ENCODE peak calls at places on chromosomes 5 and 9, in eight cellular contexts. K, T, G, X, N, E, B and L are unnamed samples. For H3K27me3, the result is how much of the 10 kb centered on the place peaks cover.

GRCh38 chr9:126678989-126679388 is 65.3 kb downstream of the LMX1B start:
- DNase-seq in X (no peak), K (no peak), G (no peak), T (no peak), N (no peak), E (no peak), B (no peak), L (no peak)

GRCh38 chr9:6237267-6237666 is 21.7 kb downstream of the IL33 start:
- DNase-seq in G (no peak), X (no peak), E (no peak), T (no peak), B (no peak), K (no peak), N (no peak), L (no peak)

GRCh38 chr9:124886866-124887492 is 25.0 kb downstream of the ARPC5L start:
- DNase-seq in B (no peak), K (no peak), T (no peak), E (no peak), N (no peak), X (no peak), G (no peak), L (no peak)

GRCh38 chr5:41122459-41122858 is 51.3 kb upstream of the MROH2B start:
- DNase-seq in N (no peak), T (no peak), G (no peak), X (no peak), E (no peak), K (no peak), B (peak), L (no peak)

GRCh38 chr5:472076-472655 is 29.2 kb downstream of the EXOC3 start:
- DNase-seq in E (no peak), K (no peak), B (no peak), T (peak), N (peak), G (no peak), X (peak), L (no peak)

GRCh38 chr9:100595391-100596199 is 17.7 kb downstream of the CAVIN4 start:
- DNase-seq in N (peak), X (no peak), B (peak), G (peak), K (no peak), T (peak), E (no peak), L (no peak)

GRCh38 chr9:79060726-79061125 is 511.0 kb upstream of the TLE4 start:
- DNase-seq in B (no peak), E (no peak), K (no peak), G (peak), X (no peak), N (no peak), T (peak), L (no peak)

GRCh38 chr9:104927912-104928740 is at the start of gene ABCA1:
- DNase-seq in G (peak), B (peak), T (peak), N (peak), K (no peak), X (peak), E (peak), L (peak)

GRCh38 chr5:6829150-6829784 is 116.0 kb downstream of the TENT4A start:
- DNase-seq in G (no peak), N (no peak), B (no peak), T (no peak), X (no peak), E (no peak), K (no peak), L (no peak)

GRCh38 chr5:110048508-110048907 is 358.8 kb downstream of the MAN2A1 start:
- DNase-seq in X (no peak), B (no peak), T (no peak), E (no peak), K (no peak), N (no peak), G (no peak), L (no peak)

GRCh38 chr5:170681013-170681433 is 102.5 kb upstream of the GABRP start:
- DNase-seq in N (peak), X (no peak), K (no peak), E (peak), G (peak), B (no peak), T (peak), L (no peak)

GRCh38 chr9:94916956-94917355 is 190.5 kb downstream of the AOPEP start:
- DNase-seq in E (no peak), T (no peak), G (no peak), X (no peak), K (no peak), N (no peak), B (no peak), L (no peak)

GRCh38 chr9:94920439-94920951 is 194.0 kb downstream of the AOPEP start:
- DNase-seq in B (no peak), N (no peak), X (peak), T (peak), G (peak), E (peak), K (no peak), L (peak)

GRCh38 chr9:94915476-94916450 is 189.3 kb downstream of the AOPEP start:
- DNase-seq in K (no peak), X (no peak), G (no peak), B (no peak), N (no peak), T (no peak), E (no peak), L (no peak)

GRCh38 chr9:94919376-94920098 is 193.0 kb downstream of the AOPEP start:
- DNase-seq in K (no peak), X (peak), N (no peak), B (no peak), E (no peak), T (peak), G (peak), L (peak)

DNA sequence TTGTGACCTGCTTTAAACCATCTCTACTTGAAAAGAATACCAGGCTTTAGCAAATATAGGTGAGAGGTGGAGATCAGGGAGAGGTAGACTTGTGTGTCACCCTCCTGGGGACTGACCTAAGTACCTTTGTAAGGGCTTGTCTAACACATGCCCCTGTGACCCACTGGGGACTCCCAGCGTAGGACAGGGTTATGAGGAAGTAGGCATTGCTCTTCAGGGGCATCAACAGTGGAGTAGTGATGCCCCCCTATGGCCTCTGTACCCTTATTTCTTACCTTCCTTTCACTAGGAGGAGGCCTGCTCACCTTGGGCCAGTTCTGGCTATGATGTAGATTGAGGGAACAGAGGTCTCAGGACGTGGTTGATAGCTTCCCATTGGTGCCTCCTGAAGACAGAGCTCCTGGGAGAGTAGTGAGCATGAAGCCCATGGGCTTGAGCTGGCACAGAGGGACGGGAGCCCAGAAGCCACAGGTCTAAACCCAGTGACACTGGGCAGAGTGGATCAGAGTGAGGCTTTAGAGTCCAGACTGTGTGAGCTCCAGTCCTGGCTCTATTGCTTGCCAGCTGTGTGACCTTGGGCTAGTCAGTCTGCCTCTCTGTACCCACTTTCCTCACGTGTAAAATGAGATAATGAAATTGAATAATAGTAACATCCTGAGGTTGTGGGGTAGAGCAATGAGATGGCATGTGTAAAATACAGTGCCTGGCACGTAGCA is 191.7 kb downstream of the AOPEP start:
- DNase-seq in N (no peak), G (no peak), X (no peak), E (no peak), B (peak), K (no peak), T (no peak), L (no peak)
- H3K27ac ChIP-seq in N (no peak), G (no peak), X (no peak), E (no peak), B (no peak), K (peak), T (no peak), L (no peak)

GRCh38 chr5:58279259-58279658 is 180.6 kb downstream of the PLK2 start:
- DNase-seq in X (no peak), B (no peak), E (no peak), N (no peak), G (no peak), T (no peak), K (no peak), L (no peak)
- H3K4me3 ChIP-seq in X (no peak), B (no peak), E (no peak), N (no peak), G (no peak), T (no peak), K (no peak), L (no peak)

GRCh38 chr5:50445281-50445949 is 4.3 kb upstream of the EMB start:
- DNase-seq in X (no peak), G (no peak), B (peak), T (no peak), E (no peak), K (no peak), N (no peak), L (no peak)

GRCh38 chr5:50447228-50447627 is 6.1 kb upstream of the EMB start:
- DNase-seq in N (no peak), K (no peak), E (no peak), G (no peak), B (peak), T (no peak), X (no peak), L (no peak)

GRCh38 chr5:50447940-50448339 is 6.9 kb upstream of the EMB start:
- DNase-seq in G (no peak), E (no peak), N (no peak), X (no peak), B (no peak), T (no peak), K (no peak), L (no peak)
- H3K27me3 ChIP-seq in G (under half), E (under half), N (under half), X (under half), B (under half), T (under half), K (under half), L (under half)

GRCh38 chr9:75087824-75088645 is at the start of the genes NMRK1 and OSTF1:
- DNase-seq in T (peak), X (peak), B (peak), K (no peak), N (peak), E (peak), G (peak), L (peak)
- H3K27ac ChIP-seq in T (peak), X (peak), B (peak), K (peak), N (peak), E (peak), G (peak), L (peak)

DNA sequence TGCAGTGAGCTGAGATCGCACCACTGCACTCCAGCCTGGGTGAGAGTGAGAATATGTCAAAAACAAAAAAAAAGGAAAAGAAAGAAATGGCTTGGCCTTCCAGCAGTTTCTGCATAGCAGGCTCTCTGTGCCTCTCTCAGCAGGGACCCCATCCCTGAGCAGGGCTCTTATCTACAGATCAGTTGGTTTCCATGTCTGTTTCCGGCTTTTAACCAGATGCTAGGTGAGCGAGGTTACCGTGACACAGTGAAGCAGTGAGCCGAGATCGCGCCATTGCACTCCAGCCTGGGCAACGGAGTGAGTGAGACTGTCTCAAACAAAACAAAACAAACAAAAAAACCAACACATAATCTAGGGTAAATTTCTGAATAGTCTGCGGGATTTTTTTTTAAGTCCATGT is 51.4 kb downstream of the COL5A1 start:
- DNase-seq in T (no peak), E (no peak), B (no peak), G (no peak), K (no peak), X (no peak), N (no peak), L (no peak)
- H3K4me3 ChIP-seq in T (no peak), E (no peak), B (no peak), G (no peak), K (no peak), X (no peak), N (no peak), L (no peak)

GRCh38 chr5:135547590-135548254 is 12.0 kb upstream of the NEUROG1 start:
- DNase-seq in G (no peak), B (no peak), N (no peak), T (no peak), K (no peak), E (no peak), X (no peak), L (no peak)

GRCh38 chr5:135553688-135554462 is 18.1 kb upstream of the NEUROG1 start:
- DNase-seq in X (no peak), N (peak), G (peak), K (no peak), B (no peak), T (peak), E (no peak), L (no peak)

GRCh38 chr5:135555530-135555929 is 19.8 kb upstream of the NEUROG1 start:
- DNase-seq in T (no peak), B (no peak), N (no peak), K (no peak), G (no peak), X (no peak), E (no peak), L (no peak)

GRCh38 chr5:135549413-135549812 is 13.6 kb upstream of the NEUROG1 start:
- DNase-seq in T (no peak), K (no peak), N (no peak), E (no peak), B (no peak), X (no peak), G (no peak), L (no peak)

GRCh38 chr5:135551593-135552447 is 16.1 kb upstream of the NEUROG1 start:
- DNase-seq in G (peak), T (peak), B (peak), E (peak), K (peak), N (peak), X (peak), L (peak)
- H3K27me3 ChIP-seq in G (half or more), T (under half), B (under half), E (under half), K (under half), N (under half), X (under half), L (half or more)

DNA sequence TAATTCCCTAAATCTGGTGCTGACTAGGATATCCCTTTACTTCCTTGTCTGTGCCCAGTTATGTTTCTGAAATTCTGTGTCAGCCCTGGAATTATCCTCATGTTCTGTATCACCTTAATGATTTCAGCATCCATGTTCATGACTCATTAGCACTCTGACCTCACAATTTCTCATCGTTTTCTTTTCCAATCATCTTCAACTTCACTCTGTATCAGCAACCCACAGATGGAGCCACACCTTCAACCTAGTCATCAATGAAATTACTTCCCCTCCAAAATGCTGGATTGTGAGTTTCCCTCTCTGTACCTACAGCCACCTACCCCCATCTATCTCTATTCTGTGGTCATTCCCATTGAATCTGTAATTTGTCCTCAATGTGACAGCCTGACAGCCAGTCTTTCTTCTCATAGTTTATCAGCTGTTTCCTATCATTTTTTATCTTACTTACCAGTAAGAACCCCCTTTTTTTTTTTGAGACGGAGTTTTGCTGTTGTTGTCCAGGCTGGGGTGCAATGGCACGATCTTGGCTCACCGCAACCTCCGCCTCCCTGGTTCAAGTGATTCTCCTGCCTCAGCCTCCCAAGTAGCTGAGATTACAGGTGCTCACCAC is 3.1 kb upstream of the IL6ST start:
- DNase-seq in X (no peak), B (no peak), T (peak), E (no peak), G (peak), K (peak), N (no peak), L (no peak)
- H3K27ac ChIP-seq in X (no peak), B (no peak), T (peak), E (peak), G (no peak), K (no peak), N (no peak), L (no peak)

GRCh38 chr5:72160299-72160698 is 53.0 kb downstream of the MAP1B start:
- DNase-seq in G (peak), E (no peak), T (peak), B (no peak), X (no peak), K (no peak), N (no peak), L (peak)
- H3K4me3 ChIP-seq in G (no peak), E (no peak), T (no peak), B (no peak), X (no peak), K (no peak), N (no peak), L (no peak)

GRCh38 chr5:115319007-115319406 is 22.6 kb upstream of the CCDC112 start:
- DNase-seq in T (no peak), E (no peak), B (no peak), G (no peak), X (no peak), K (no peak), N (no peak), L (no peak)
- H3K27me3 ChIP-seq in T (under half), E (under half), B (under half), G (under half), X (under half), K (under half), N (under half), L (under half)

GRCh38 chr9:94554439-94555331 is at the start of gene PCAT7:
- DNase-seq in G (no peak), N (peak), E (peak), X (no peak), T (peak), K (peak), B (peak), L (no peak)
- H3K27ac ChIP-seq in G (no peak), N (peak), E (no peak), X (peak), T (no peak), K (peak), B (no peak), L (no peak)